ENCODE peak calls at places on chromosomes 1 and 21, in six cellular contexts. T is choroid plexus epithelial cell, I is stomach, A is lower leg skin, B is dorsolateral prefrontal cortex, G is A549. Z is an unnamed sample.

GRCh38 chr1:230176871-230177411 is 109.9 kb downstream of the GALNT2 start:
- DNase-seq in B (peak), I (no peak), G (no peak), A (peak), T (no peak), Z (no peak)

GRCh38 chr1:44300882-44301281 is 54.2 kb downstream of the ERI3 start:
- DNase-seq in B (no peak), G (no peak), A (no peak), I (no peak), T (no peak), Z (no peak)

GRCh38 chr1:19033926-19034680 is 77.6 kb upstream of the IFFO2 start:
- DNase-seq in I (no peak), T (no peak), G (no peak), B (no peak), A (peak), Z (peak)

GRCh38 chr1:207844374-207844773 is 66.6 kb downstream of the CD34 start:
- DNase-seq in I (no peak), G (no peak), A (no peak), T (no peak), B (no peak), Z (peak)

GRCh38 chr1:161749509-161750407 is at the start of gene DUSP12:
- DNase-seq in A (peak), B (peak), I (peak), T (peak), G (peak), Z (peak)

GRCh38 chr1:200224315-200224714 is 185.5 kb downstream of the ZNF281 start:
- DNase-seq in T (peak), B (no peak), I (no peak), G (no peak), A (no peak), Z (peak)

GRCh38 chr1:30088594-30089556 is 634.5 kb downstream of the MATN1 start:
- DNase-seq in I (no peak), T (peak), A (no peak), B (no peak), G (no peak), Z (no peak)

GRCh38 chr1:168598125-168598524 is 21.7 kb downstream of the XCL1 start:
- DNase-seq in A (no peak), B (no peak), T (no peak), G (no peak), I (no peak), Z (no peak)

GRCh38 chr1:223776075-223776814 is 63.9 kb downstream of the CAPN2 start:
- DNase-seq in A (no peak), T (peak), G (no peak), B (no peak), I (no peak), Z (peak)

GRCh38 chr1:206658264-206658980 is 23.1 kb downstream of the DYRK3 start:
- DNase-seq in I (peak), G (peak), T (peak), B (no peak), A (no peak), Z (no peak)

GRCh38 chr1:152398812-152399698 is 15.0 kb downstream of the CRNN start:
- DNase-seq in G (peak), T (peak), B (no peak), I (no peak), A (no peak), Z (peak)

GRCh38 chr1:9107156-9107555 is 21.7 kb downstream of the GPR157 start:
- DNase-seq in G (no peak), A (no peak), B (no peak), T (peak), I (no peak), Z (no peak)

GRCh38 chr1:85463666-85464496 is 1.1 kb downstream of the DDAH1 start:
- DNase-seq in A (no peak), T (no peak), B (no peak), G (peak), I (no peak), Z (no peak)
- TF ChIP-seq CTCF in A (no peak), T (peak), B (no peak), G (no peak), I (no peak), Z (no peak)

DNA sequence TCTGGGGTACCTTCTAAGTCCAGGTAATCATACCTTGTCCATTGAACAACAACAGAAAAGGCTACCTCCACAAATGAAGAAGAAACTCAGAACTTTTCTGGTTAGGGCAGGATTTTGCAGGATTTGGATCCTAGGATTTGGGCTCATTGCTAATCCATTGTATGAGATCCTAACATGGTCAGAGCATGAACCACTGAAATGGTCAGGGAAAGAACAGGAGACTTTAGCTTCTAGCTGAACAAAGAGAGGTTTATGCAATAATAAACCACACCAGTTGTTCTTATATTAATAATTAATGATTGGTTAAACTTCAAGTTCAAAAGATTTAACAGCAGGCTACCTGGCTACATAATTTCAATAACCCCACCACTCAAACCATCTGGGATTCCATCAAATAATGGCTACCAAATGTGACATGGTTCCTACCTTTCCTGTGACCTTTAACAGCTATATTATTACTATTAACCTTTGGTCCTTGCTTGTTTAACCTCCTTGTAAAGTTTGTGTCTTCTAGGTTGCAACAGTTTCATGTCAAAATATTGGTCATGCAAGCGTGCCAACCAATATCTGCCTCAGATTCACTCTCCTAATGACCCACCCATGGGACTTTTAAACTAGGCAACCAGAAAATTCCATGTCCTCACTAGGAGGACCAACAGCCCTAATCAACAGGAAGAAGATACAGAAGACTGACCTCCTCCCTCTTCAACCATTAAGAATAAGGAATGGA is 60.6 kb upstream of the USH2A start:
- DNase-seq in T (no peak), G (no peak), B (no peak), I (no peak), A (no peak), Z (no peak)
- H3K4me3 ChIP-seq in T (no peak), G (no peak), B (no peak), I (no peak), A (no peak), Z (no peak)

DNA sequence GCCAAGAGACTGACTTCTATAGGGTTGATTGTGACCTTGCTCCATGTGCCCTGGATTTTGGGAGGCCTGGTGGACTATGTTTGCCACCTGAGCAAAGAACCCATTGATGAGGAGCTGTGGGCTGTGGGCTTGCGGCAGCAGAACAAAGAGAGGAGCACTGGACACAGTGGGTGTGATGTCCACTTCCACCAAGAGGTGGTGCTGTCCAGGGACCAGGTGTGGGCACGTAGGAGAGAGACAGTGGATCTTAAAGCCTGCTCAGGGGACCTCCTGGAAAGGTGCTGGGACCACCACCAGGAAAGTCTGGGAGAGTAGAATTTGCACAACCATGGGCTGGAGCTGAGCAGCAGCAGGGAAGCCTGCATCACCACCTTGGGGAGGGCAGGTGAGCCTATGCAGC is 106.7 kb upstream of the ETS2 start:
- DNase-seq in T (peak), I (no peak), B (no peak), G (peak), A (no peak), Z (no peak)
- TF ChIP-seq CTCF in T (peak), I (no peak), B (no peak), G (no peak), A (no peak), Z (no peak)

GRCh38 chr21:37130971-37131370 is 57.9 kb downstream of the TTC3 start:
- DNase-seq in T (peak), B (no peak), G (no peak), I (no peak), A (no peak), Z (peak)
- H3K4me3 ChIP-seq in T (no peak), B (no peak), G (no peak), I (no peak), A (no peak), Z (no peak)

DNA sequence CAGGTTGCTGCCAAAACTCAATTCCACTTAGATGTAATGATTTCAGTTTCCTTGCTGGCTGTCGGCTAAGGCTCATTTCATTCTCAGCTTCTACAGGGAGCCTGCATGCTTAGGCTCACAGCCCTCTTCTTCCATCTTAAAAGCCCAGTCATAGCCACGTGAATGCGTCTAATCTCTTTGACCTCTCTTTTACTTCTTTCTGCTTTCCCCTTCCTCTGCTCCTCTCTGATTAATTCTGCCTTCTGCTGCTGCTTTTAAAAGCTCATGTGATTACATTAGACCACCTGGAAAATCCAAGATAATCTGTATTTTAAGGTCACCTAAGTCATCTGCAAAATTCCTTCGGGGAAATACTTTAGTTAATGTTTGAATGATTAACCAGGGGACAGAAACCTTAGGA is 812.8 kb upstream of the BRINP3 start:
- DNase-seq in B (no peak), G (no peak), A (no peak), I (no peak), T (no peak), Z (no peak)
- TF ChIP-seq CTCF in B (no peak), G (no peak), A (no peak), I (no peak), T (no peak), Z (no peak)

GRCh38 chr1:228008391-228009115 is 1.8 kb downstream of the WNT3A start:
- DNase-seq in I (peak), B (no peak), G (no peak), A (no peak), T (no peak), Z (no peak)
- H3K4me3 ChIP-seq in I (no peak), B (no peak), G (no peak), A (no peak), T (no peak), Z (no peak)

GRCh38 chr1:184362876-184363275 is 24.0 kb upstream of the C1orf21 start:
- DNase-seq in I (no peak), B (no peak), G (no peak), A (no peak), T (peak), Z (no peak)
- TF ChIP-seq CTCF in I (no peak), B (no peak), G (no peak), A (no peak), T (no peak), Z (no peak)

Z was measured in epithelial cell of esophagus.